ENCODE peak calls at places on chromosomes 1 and 21, in five cellular contexts. H is stimulated activated CD8-positive, alpha-beta memory T cell treated with anti-CD3 and anti-CD28 coated beads, Interleukin-7, amount 100 ng/mL, for 1 hour; W is myocyte; Y is HS-5; S is fibroblast of pulmonary artery. M is an unnamed sample.

GRCh38 chr1:33599516-33600115 is 127.2 kb downstream of the ZSCAN20 start:
- DNase-seq in H (no peak), W (peak), Y (no peak), S (no peak), M (no peak)

GRCh38 chr1:108617008-108617723 is 43.7 kb downstream of the HENMT1 start:
- DNase-seq in H (no peak), W (no peak), Y (no peak), S (no peak), M (no peak)

GRCh38 chr1:95201905-95202304 is 32.1 kb upstream of the RWDD3 start:
- DNase-seq in H (no peak), W (no peak), Y (no peak), S (no peak), M (no peak)

GRCh38 chr1:116495534-116495933 is 75.3 kb downstream of the CD58 start:
- DNase-seq in H (no peak), W (no peak), Y (no peak), S (no peak), M (no peak)

GRCh38 chr1:221182791-221183533 is 303.7 kb downstream of the HLX start:
- DNase-seq in H (no peak), W (no peak), Y (no peak), S (no peak), M (no peak)

GRCh38 chr1:191913234-191913948 is 244.9 kb upstream of the RGS18 start:
- DNase-seq in H (no peak), W (no peak), Y (no peak), S (no peak), M (no peak)

GRCh38 chr1:160307455-160307854 is 22.5 kb upstream of the PEX19 start:
- DNase-seq in H (no peak), W (no peak), Y (no peak), S (no peak), M (no peak)

GRCh38 chr1:59520759-59521442 is 224.0 kb downstream of the FGGY start:
- DNase-seq in H (no peak), W (peak), Y (no peak), S (peak), M (no peak)

GRCh38 chr1:64623750-64624445 is 121.0 kb upstream of the RAVER2 start:
- DNase-seq in H (no peak), W (peak), Y (peak), S (peak), M (peak)

GRCh38 chr1:61951731-61952585 is 209.7 kb downstream of the PATJ start:
- DNase-seq in H (no peak), W (peak), Y (no peak), S (peak), M (peak)

GRCh38 chr1:92399076-92399475 is 87.6 kb downstream of the GFI1 start:
- DNase-seq in H (no peak), W (no peak), Y (no peak), S (peak), M (no peak)

GRCh38 chr1:227999056-227999930 is 7.5 kb upstream of the WNT3A start:
- DNase-seq in H (peak), W (peak), Y (peak), S (peak), M (no peak)

GRCh38 chr1:108502138-108502537 is 52.0 kb downstream of the NBPF6 start:
- DNase-seq in H (no peak), W (no peak), Y (no peak), S (no peak), M (no peak)

GRCh38 chr1:215669806-215670485 is 102.8 kb downstream of the KCTD3 start:
- DNase-seq in H (no peak), W (no peak), Y (no peak), S (no peak), M (no peak)

GRCh38 chr1:211577826-211578639 is 928 bp downstream of the SLC30A1 start:
- DNase-seq in H (peak), W (peak), Y (no peak), S (peak), M (no peak)

GRCh38 chr21:37868896-37869295 is 47.4 kb downstream of the KCNJ6 start:
- DNase-seq in H (no peak), W (peak), Y (no peak), S (no peak), M (no peak)

GRCh38 chr21:44282370-44282769 is 3.3 kb upstream of the AIRE start:
- DNase-seq in H (no peak), W (no peak), Y (no peak), S (no peak), M (no peak)

GRCh38 chr1:89025928-89026327 is 3.3 kb upstream of the GBP3 start:
- DNase-seq in H (no peak), W (no peak), Y (no peak), S (no peak), M (no peak)

GRCh38 chr1:8147922-8148321 is 121.8 kb upstream of the ERRFI1 start:
- DNase-seq in H (no peak), W (peak), Y (no peak), S (peak), M (no peak)

GRCh38 chr1:43048601-43049011 is 89.9 kb upstream of the SLC2A1 start:
- DNase-seq in H (no peak), W (peak), Y (no peak), S (no peak), M (peak)

GRCh38 chr1:195415584-195415983 is 1192.7 kb downstream of the KCNT2 start:
- DNase-seq in H (no peak), W (no peak), Y (no peak), S (no peak), M (no peak)

GRCh38 chr1:75992312-75992711 is 60.1 kb upstream of the ASB17 start:
- DNase-seq in H (no peak), W (no peak), Y (no peak), S (no peak), M (no peak)

GRCh38 chr1:5596651-5597050 is 395.6 kb downstream of the NPHP4 start:
- DNase-seq in H (no peak), W (no peak), Y (no peak), S (no peak), M (no peak)

GRCh38 chr1:91278754-91279153 is 125.9 kb downstream of the HFM1 start:
- DNase-seq in H (no peak), W (peak), Y (no peak), S (peak), M (no peak)

M was measured in keratinocyte.